ENCODE peak calls at places on chromosomes 3 and 15, in four cellular contexts. V, I, W and X are unnamed samples.

GRCh38 chr3:87001699-87002098 is 10.8 kb upstream of the VGLL3 start:
- DNase-seq in W (no peak), V (no peak), I (no peak), X (no peak)

GRCh38 chr3:151290673-151291072 is 12.3 kb upstream of the P2RY14 start:
- DNase-seq in W (no peak), I (no peak), V (no peak), X (peak; percentile 66)

GRCh38 chr3:27669505-27670085 is 52.5 kb downstream of the EOMES start:
- DNase-seq in I (no peak), V (no peak), W (no peak), X (no peak)

GRCh38 chr15:74398183-74398582 is 30.7 kb upstream of the CYP11A1 start:
- DNase-seq in V (no peak), I (no peak), W (no peak), X (no peak)

GRCh38 chr15:71538181-71538580 is 272.2 kb upstream of the NR2E3 start:
- DNase-seq in I (no peak), V (no peak), W (no peak), X (peak; percentile 28)

GRCh38 chr3:190731596-190731995 is 130.9 kb downstream of the GMNC start:
- DNase-seq in W (no peak), V (no peak), I (no peak), X (no peak)

GRCh38 chr15:68218331-68218730 is 11.2 kb downstream of the CLN6 start:
- DNase-seq in I (no peak), V (no peak), W (no peak), X (no peak)

GRCh38 chr3:80350771-80351170 is 583.0 kb upstream of the ROBO1 start:
- DNase-seq in V (no peak), W (no peak), I (no peak), X (no peak)

GRCh38 chr3:16671690-16672089 is 66.5 kb upstream of the DAZL start:
- DNase-seq in W (no peak), V (no peak), I (no peak), X (no peak)

GRCh38 chr3:48625600-48625999 is 4.0 kb upstream of the TMEM89 start:
- DNase-seq in V (no peak), W (no peak), I (no peak), X (no peak)

GRCh38 chr15:66298803-66299251 is 5.5 kb downstream of the DIS3L start:
- DNase-seq in I (no peak), W (no peak), V (no peak), X (no peak)

GRCh38 chr3:79297242-79297641 is 470.6 kb downstream of the ROBO1 start:
- DNase-seq in V (no peak), W (no peak), I (peak; percentile 51), X (peak; percentile 97)

GRCh38 chr3:131630812-131631211 is 128.0 kb upstream of the MRPL3 start:
- DNase-seq in V (no peak), I (no peak), W (no peak), X (no peak)

GRCh38 chr15:60718661-60719069 is 239.7 kb upstream of the ICE2 start:
- DNase-seq in V (no peak), I (peak; percentile 81), W (no peak), X (no peak)

GRCh38 chr3:71870966-71871512 is 86.1 kb upstream of the PROK2 start:
- DNase-seq in V (no peak), W (no peak), I (no peak), X (no peak)

GRCh38 chr3:37991109-37991508 is 523 bp downstream of the VILL start:
- DNase-seq in W (no peak), I (no peak), V (no peak), X (no peak)

GRCh38 chr3:164730810-164731209 is 347.5 kb downstream of the SI start:
- DNase-seq in I (no peak), V (no peak), W (no peak), X (no peak)

GRCh38 chr3:31102196-31102879 is 207.9 kb upstream of the GADL1 start:
- DNase-seq in W (no peak), V (no peak), I (no peak), X (no peak)

GRCh38 chr3:159604151-159604581 is 384.5 kb upstream of the IL12A start:
- DNase-seq in W (no peak), V (no peak), I (no peak), X (peak; percentile 68)

GRCh38 chr3:38404286-38404685 is 49.4 kb upstream of the ACVR2B start:
- DNase-seq in W (no peak), I (no peak), V (no peak), X (peak; percentile 53)

GRCh38 chr15:55861115-55861514 is 118.2 kb upstream of the PRTG start:
- DNase-seq in W (no peak), I (no peak), V (no peak), X (no peak)

GRCh38 chr3:174465177-174465576 is 394.0 kb upstream of the NAALADL2 start:
- DNase-seq in I (no peak), W (no peak), V (no peak), X (no peak)

GRCh38 chr3:195929452-195929851 is 21.1 kb upstream of the TNK2 start:
- DNase-seq in I (peak; percentile 12), W (no peak), V (no peak), X (no peak)

GRCh38 chr15:81184188-81184587 is 12.5 kb upstream of the IL16 start:
- DNase-seq in W (no peak), V (no peak), I (no peak), X (peak; percentile 41)

GRCh38 chr15:53197426-53197839 is 407.3 kb upstream of the ONECUT1 start:
- DNase-seq in V (peak; percentile 56), W (peak; percentile 69), I (peak; percentile 44), X (peak; percentile 2)

GRCh38 chr3:155647196-155647595 is 97.7 kb downstream of the PLCH1 start:
- DNase-seq in I (no peak), V (no peak), W (no peak), X (no peak)

GRCh38 chr3:72663429-72663828 is 184.8 kb downstream of the SHQ1 start:
- DNase-seq in W (no peak), V (no peak), I (peak; percentile 30), X (no peak)

GRCh38 chr3:104903064-104903463 is 463.6 kb upstream of the ALCAM start:
- DNase-seq in V (no peak), W (no peak), I (no peak), X (no peak)

GRCh38 chr3:34882764-34883163 is 756.6 kb upstream of the ARPP21 start:
- DNase-seq in W (no peak), I (no peak), V (no peak), X (no peak)

GRCh38 chr3:14406762-14407161 is 4.4 kb downstream of the SLC6A6 start:
- DNase-seq in I (no peak), W (no peak), V (no peak), X (no peak)

GRCh38 chr3:44048196-44048924 is 193.3 kb upstream of the TOPAZ1 start:
- DNase-seq in V (no peak), I (no peak), W (no peak), X (no peak)

GRCh38 chr3:176697284-176697889 is 499.9 kb downstream of the TBL1XR1 start:
- DNase-seq in W (no peak), I (no peak), V (peak; percentile 36), X (no peak)

GRCh38 chr3:54578417-54578816 is 349.4 kb downstream of the LRTM1 start:
- DNase-seq in W (no peak), V (no peak), I (no peak), X (no peak)
- TF ChIP-seq MAZ in W (no peak), V (no peak), I (no peak), X (no peak)

DNA sequence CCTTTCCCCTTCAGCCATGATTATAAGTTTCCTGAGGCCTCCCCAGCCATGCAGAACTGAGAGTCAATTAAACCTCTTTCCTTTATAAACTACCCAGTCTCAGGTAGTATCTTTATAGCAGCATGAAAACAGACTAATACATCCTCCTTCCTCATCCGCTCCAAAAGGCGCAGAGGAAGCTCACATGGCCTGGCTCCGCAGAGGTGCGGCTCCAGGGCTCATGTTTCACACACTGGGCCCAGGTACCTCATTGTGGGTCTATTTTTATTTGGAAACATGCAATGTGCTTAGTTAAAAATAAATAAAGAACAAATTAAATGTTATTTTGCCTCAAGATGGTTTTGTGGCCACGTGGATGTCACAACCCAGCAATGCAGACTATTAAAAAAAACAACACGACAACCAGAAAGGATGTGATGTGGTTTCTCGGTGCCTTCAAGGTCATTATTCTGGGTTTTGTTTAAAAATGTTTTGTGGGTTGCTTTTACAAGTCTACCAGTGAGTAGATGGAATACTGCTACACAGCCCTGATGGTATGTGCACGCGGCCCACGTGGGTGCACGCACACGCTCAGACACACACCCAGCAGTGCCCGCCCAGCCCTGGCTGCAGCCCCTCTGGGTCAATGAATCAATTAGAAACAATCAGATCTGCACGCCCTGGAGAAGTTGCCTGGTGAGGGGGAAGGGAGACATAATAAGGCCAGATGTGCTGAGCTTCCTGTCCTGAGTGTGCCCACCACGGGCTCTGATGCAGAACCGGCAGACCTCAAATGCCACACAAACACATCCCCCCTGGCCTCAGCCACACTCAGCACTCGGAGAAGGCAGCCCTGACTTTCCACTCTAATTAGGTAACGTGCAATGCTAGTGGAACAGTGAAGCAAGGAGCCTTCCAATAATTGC is 140.1 kb downstream of the ADAMTS17 start:
- DNase-seq in W (no peak), V (no peak), I (no peak), X (no peak)
- TF ChIP-seq MAZ in W (no peak), V (no peak), I (no peak), X (no peak)

GRCh38 chr3:133963657-133964396 is 65.9 kb downstream of the SLCO2A1 start:
- DNase-seq in V (no peak), I (no peak), W (no peak), X (no peak)

GRCh38 chr3:133965033-133965570 is 64.6 kb downstream of the SLCO2A1 start:
- DNase-seq in W (no peak), V (no peak), I (no peak), X (peak; percentile 31)

GRCh38 chr3:133964547-133964946 is 65.2 kb downstream of the SLCO2A1 start:
- DNase-seq in I (peak; percentile 4), V (no peak), W (peak; percentile 28), X (no peak)

GRCh38 chr3:133965906-133966305 is 63.8 kb downstream of the SLCO2A1 start:
- DNase-seq in I (no peak), V (no peak), W (no peak), X (no peak)

DNA sequence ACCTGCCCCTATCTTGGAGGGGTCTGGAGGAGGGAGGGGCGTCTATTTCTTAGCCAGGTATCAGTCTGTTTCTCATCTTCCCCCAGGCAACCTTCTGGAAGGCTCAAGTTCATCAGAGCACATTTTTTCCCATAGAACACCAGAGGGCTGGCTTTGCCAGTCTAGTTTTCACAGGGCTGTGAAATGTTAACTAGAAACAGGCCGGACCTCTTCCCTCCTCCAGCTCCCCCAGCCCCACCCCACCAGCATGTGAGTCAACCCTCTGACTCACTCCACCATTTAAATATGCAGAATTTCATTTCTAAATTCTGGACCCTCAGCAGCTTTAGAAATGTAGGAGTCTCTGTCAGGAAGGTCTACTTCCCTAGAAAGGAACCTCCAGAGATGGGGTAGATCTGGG is 66.8 kb downstream of the SLCO2A1 start:
- DNase-seq in V (no peak), W (no peak), I (no peak), X (peak; percentile 79)
- TF ChIP-seq MAZ in V (no peak), W (no peak), I (no peak), X (peak; percentile 81)

DNA sequence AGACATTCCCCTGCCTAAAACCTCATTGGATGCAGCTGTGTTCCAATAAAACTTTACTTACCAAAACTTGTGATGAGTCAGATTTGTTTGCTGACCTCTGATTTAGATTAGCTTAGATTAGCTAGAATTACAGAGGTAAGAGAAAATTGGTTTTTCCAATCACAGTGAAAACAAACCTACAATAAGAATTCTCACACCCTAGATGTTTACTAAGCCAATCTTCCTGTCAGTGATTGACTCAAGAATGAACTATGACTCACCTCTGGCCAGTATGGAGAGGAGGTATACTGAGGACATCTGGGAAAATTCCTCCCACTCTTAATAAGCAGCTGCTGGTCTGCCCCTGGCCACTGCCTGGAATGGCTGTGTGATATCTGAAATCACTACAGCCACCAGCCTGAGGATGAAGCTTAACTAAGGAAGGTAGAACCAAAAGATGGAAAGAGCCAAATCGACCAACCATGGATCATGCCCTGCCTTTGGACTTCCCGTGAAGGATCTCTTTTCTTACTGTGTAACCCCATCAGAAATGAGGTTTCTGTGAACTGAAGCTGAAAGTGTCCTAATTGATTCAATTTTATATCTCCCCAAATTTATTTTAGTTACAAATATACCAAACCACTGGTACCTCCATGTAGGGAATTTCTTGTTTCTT is 19.0 kb upstream of the GHSR start:
- DNase-seq in W (peak; percentile 34), I (no peak), V (no peak), X (peak; percentile 66)
- TF ChIP-seq MAZ in W (no peak), I (no peak), V (no peak), X (no peak)